ENCODE peak calls at places on chromosomes 5 and 9, in seven cellular contexts. G is skeletal muscle cell; L is D341Med; P is NCI-H524 treated with DMSO at 0.1 percent for 48 hours; T is omental fat pad; Q is CD8-positive, alpha-beta T cell; Y is putamen. N is an unnamed sample.

GRCh38 chr9:13915591-13916301 is 398.2 kb downstream of the NFIB start:
- DNase-seq in G (no peak), L (no peak), P (no peak), T (no peak), Q (no peak), Y (no peak), N (no peak)

GRCh38 chr9:113886003-113886324 is 9.9 kb downstream of the ZNF618 start:
- DNase-seq in G (no peak), L (no peak), P (no peak), T (no peak), Q (no peak), Y (no peak), N (no peak)

GRCh38 chr5:128920345-128921215 is 44.7 kb upstream of the SLC27A6 start:
- DNase-seq in G (peak), L (no peak), P (no peak), T (no peak), Q (no peak), Y (no peak), N (no peak)

GRCh38 chr9:136552117-136552685 is 6.4 kb upstream of the NOTCH1 start:
- DNase-seq in G (peak), L (no peak), P (no peak), T (no peak), Q (no peak), Y (no peak), N (no peak)

GRCh38 chr9:126431112-126431742 is 104.6 kb downstream of the MVB12B start:
- DNase-seq in G (no peak), L (no peak), P (no peak), T (no peak), Q (no peak), Y (peak), N (no peak)

GRCh38 chr9:7009065-7009464 is 251.3 kb downstream of the KDM4C start:
- DNase-seq in G (no peak), L (no peak), P (no peak), T (no peak), Q (no peak), Y (no peak), N (no peak)

GRCh38 chr9:110148384-110148783 is 59.6 kb downstream of the C9orf152 start:
- DNase-seq in G (no peak), L (no peak), P (no peak), T (no peak), Q (no peak), Y (no peak), N (no peak)

GRCh38 chr5:170540276-170540675 is 36.5 kb downstream of the KCNIP1 start:
- DNase-seq in G (no peak), L (no peak), P (no peak), T (no peak), Q (no peak), Y (no peak), N (no peak)

GRCh38 chr9:91884746-91885687 is 65.0 kb downstream of the ROR2 start:
- DNase-seq in G (no peak), L (no peak), P (no peak), T (no peak), Q (no peak), Y (no peak), N (no peak)

GRCh38 chr9:108534741-108535140 is 321.0 kb downstream of the ACTL7B start:
- DNase-seq in G (no peak), L (no peak), P (no peak), T (no peak), Q (no peak), Y (no peak), N (no peak)

GRCh38 chr9:16139781-16140180 is 586.9 kb downstream of the CCDC171 start:
- DNase-seq in G (peak), L (no peak), P (no peak), T (no peak), Q (no peak), Y (no peak), N (no peak)

GRCh38 chr9:96408409-96409280 is 9.5 kb downstream of the ZNF367 start:
- DNase-seq in G (no peak), L (no peak), P (no peak), T (no peak), Q (no peak), Y (no peak), N (no peak)

GRCh38 chr5:31581498-31582099 is 49.5 kb downstream of the C5orf22 start:
- DNase-seq in G (peak), L (no peak), P (no peak), T (no peak), Q (no peak), Y (peak), N (peak)

GRCh38 chr9:130884111-130884531 is 12.5 kb downstream of the QRFP start:
- DNase-seq in G (no peak), L (no peak), P (no peak), T (no peak), Q (no peak), Y (no peak), N (no peak)

GRCh38 chr9:6229604-6230003 is 14.0 kb downstream of the IL33 start:
- DNase-seq in G (no peak), L (no peak), P (no peak), T (no peak), Q (no peak), Y (no peak), N (no peak)

GRCh38 chr5:14547660-14548059 is 33.9 kb upstream of the OTULINL start:
- DNase-seq in G (no peak), L (no peak), P (no peak), T (no peak), Q (no peak), Y (no peak), N (no peak)

GRCh38 chr5:160327829-160328228 is 15.5 kb upstream of the CCNJL start:
- DNase-seq in G (no peak), L (no peak), P (no peak), T (no peak), Q (no peak), Y (no peak), N (no peak)

GRCh38 chr9:14722391-14723035 is at the start of gene CER1:
- DNase-seq in G (no peak), L (no peak), P (no peak), T (no peak), Q (no peak), Y (no peak), N (no peak)

GRCh38 chr9:16450578-16450977 is 419.9 kb downstream of the BNC2 start:
- DNase-seq in G (no peak), L (no peak), P (no peak), T (no peak), Q (no peak), Y (no peak), N (no peak)

GRCh38 chr9:94018628-94019027 is 63.5 kb upstream of the BARX1 start:
- DNase-seq in G (peak), L (peak), P (peak), T (no peak), Q (no peak), Y (no peak), N (peak)

GRCh38 chr5:168658394-168658793 is 79.2 kb upstream of the PANK3 start:
- DNase-seq in G (no peak), L (no peak), P (no peak), T (no peak), Q (no peak), Y (no peak), N (no peak)

GRCh38 chr5:43036856-43037711 is 3.0 kb downstream of the ANXA2R start:
- DNase-seq in G (no peak), L (no peak), P (no peak), T (no peak), Q (no peak), Y (no peak), N (no peak)

GRCh38 chr9:137306546-137307254 is 4.6 kb upstream of the NRARP start:
- DNase-seq in G (no peak), L (peak), P (no peak), T (no peak), Q (no peak), Y (no peak), N (no peak)

GRCh38 chr5:62322484-62322883 is 16.5 kb downstream of the KIF2A start:
- DNase-seq in G (no peak), L (no peak), P (no peak), T (no peak), Q (no peak), Y (no peak), N (no peak)

GRCh38 chr5:124628721-124629596 is 117.5 kb downstream of the ZNF608 start:
- DNase-seq in G (peak), L (no peak), P (no peak), T (no peak), Q (no peak), Y (no peak), N (no peak)

GRCh38 chr5:45696206-45696836 is at the start of gene HCN1:
- DNase-seq in G (peak), L (peak), P (peak), T (peak), Q (no peak), Y (peak), N (peak)

N was measured in DMS 273 treated with DMSO at 0.1 percent for 48 hours.